ENCODE peak calls at places on chromosomes 3 and 15, in four cellular contexts. One of them, this sample, is unnamed.

GRCh38 chr3:39176025-39176714 is 16.2 kb downstream of the XIRP1 start:
- DNase-seq in B cell: no peak
- DNase-seq in fibroblast of lung: no peak
- DNase-seq in iPS-NIHi11: no peak
- DNase-seq in this sample: no peak

GRCh38 chr3:44077267-44077666 is 164.4 kb upstream of the TOPAZ1 start:
- DNase-seq in fibroblast of lung: no peak
- DNase-seq in iPS-NIHi11: peak; percentile 32
- DNase-seq in B cell: no peak
- DNase-seq in this sample: no peak

GRCh38 chr3:101836907-101837598 is 12.3 kb upstream of the NFKBIZ start:
- DNase-seq in fibroblast of lung: peak; percentile 81
- DNase-seq in B cell: peak; percentile 51
- DNase-seq in iPS-NIHi11: no peak
- DNase-seq in this sample: no peak

GRCh38 chr3:122076414-122077292 is 21.5 kb downstream of the CD86 start:
- DNase-seq in iPS-NIHi11: no peak
- DNase-seq in fibroblast of lung: no peak
- DNase-seq in B cell: no peak
- DNase-seq in this sample: no peak

GRCh38 chr15:38512901-38513300 is 51.7 kb downstream of the RASGRP1 start:
- DNase-seq in B cell: no peak
- DNase-seq in fibroblast of lung: no peak
- DNase-seq in iPS-NIHi11: no peak
- DNase-seq in this sample: no peak

GRCh38 chr3:149964296-149964695 is 6.4 kb downstream of the PFN2 start:
- DNase-seq in iPS-NIHi11: no peak
- DNase-seq in fibroblast of lung: peak; percentile 57
- DNase-seq in B cell: no peak
- DNase-seq in this sample: no peak

GRCh38 chr3:174618368-174618767 is 240.8 kb upstream of the NAALADL2 start:
- DNase-seq in B cell: no peak
- DNase-seq in fibroblast of lung: no peak
- DNase-seq in iPS-NIHi11: no peak
- DNase-seq in this sample: no peak

GRCh38 chr3:152193673-152194267 is 75.0 kb upstream of the MBNL1 start:
- DNase-seq in B cell: no peak
- DNase-seq in fibroblast of lung: no peak
- DNase-seq in iPS-NIHi11: no peak
- DNase-seq in this sample: peak; percentile 54

GRCh38 chr15:72285927-72286516 is 13.7 kb upstream of the PARP6 start:
- DNase-seq in fibroblast of lung: peak; percentile 12
- DNase-seq in B cell: peak; percentile 48
- DNase-seq in iPS-NIHi11: peak; percentile 80
- DNase-seq in this sample: peak; percentile 61

GRCh38 chr3:42031808-42032475 is 59.2 kb upstream of the TRAK1 start:
- DNase-seq in B cell: no peak
- DNase-seq in iPS-NIHi11: peak; percentile 21
- DNase-seq in fibroblast of lung: peak; percentile 89
- DNase-seq in this sample: no peak

GRCh38 chr3:195048059-195048905 is 222.7 kb downstream of the XXYLT1 start:
- DNase-seq in fibroblast of lung: no peak
- DNase-seq in B cell: no peak
- DNase-seq in iPS-NIHi11: no peak
- DNase-seq in this sample: no peak

GRCh38 chr3:110576962-110577361 is 494.7 kb upstream of the NECTIN3 start:
- DNase-seq in B cell: no peak
- DNase-seq in iPS-NIHi11: peak; percentile 59
- DNase-seq in fibroblast of lung: peak; percentile 92
- DNase-seq in this sample: no peak

GRCh38 chr15:77753939-77754338 is 121.2 kb upstream of the LINGO1 start:
- DNase-seq in fibroblast of lung: no peak
- DNase-seq in iPS-NIHi11: no peak
- DNase-seq in B cell: no peak
- DNase-seq in this sample: no peak

GRCh38 chr15:66131831-66132230 is 121.7 kb downstream of the MEGF11 start:
- DNase-seq in B cell: no peak
- DNase-seq in fibroblast of lung: no peak
- DNase-seq in iPS-NIHi11: no peak
- DNase-seq in this sample: no peak

This sample was measured in activated naive CD4-positive, alpha-beta T cell treated with anti-CD3 and anti-CD28 coated beads, Interleukin-2, amount 10 ng/mL, durations not matched to agents 7 days and 5 days.